ENCODE peak calls at places on chromosomes 12 and 14, in four cellular contexts. U is body of pancreas, S is spleen, L is tibial nerve. M is an unnamed sample.

GRCh38 chr12:77888611-77889010 is 57.9 kb downstream of the NAV3 start:
- DNase-seq in U (no peak), S (no peak), L (no peak), M (no peak)

GRCh38 chr12:62130400-62130799 is 129.8 kb upstream of the USP15 start:
- DNase-seq in U (no peak), S (no peak), L (no peak), M (no peak)

GRCh38 chr12:55931780-55932545 is 1.0 kb downstream of the DGKA start:
- DNase-seq in U (peak; percentile 56), S (peak; percentile 93), L (peak; percentile 36), M (no peak)

GRCh38 chr14:68147331-68147730 is 327.8 kb downstream of the RAD51B start:
- DNase-seq in U (no peak), S (no peak), L (no peak), M (no peak)

GRCh38 chr12:116466536-116466935 is 92.6 kb upstream of the MAP1LC3B2 start:
- DNase-seq in U (no peak), S (peak; percentile 16), L (no peak), M (no peak)

GRCh38 chr12:460301-461230 is 827 bp downstream of the B4GALNT3 start:
- DNase-seq in U (peak; percentile 36), S (peak; percentile 78), L (no peak), M (no peak)

GRCh38 chr12:123126294-123127144 is 24.4 kb downstream of the PITPNM2 start:
- DNase-seq in U (peak; percentile 60), S (no peak), L (peak; percentile 33), M (no peak)

GRCh38 chr12:131826064-131826928 is 1.9 kb upstream of the MMP17 start:
- DNase-seq in U (no peak), S (no peak), L (no peak), M (no peak)

GRCh38 chr12:68310370-68310769 is 21.8 kb downstream of the MDM1 start:
- DNase-seq in U (no peak), S (no peak), L (no peak), M (no peak)

GRCh38 chr14:22886500-22887259 is 3.7 kb downstream of the REM2 start:
- DNase-seq in U (peak; percentile 86), S (peak; percentile 94), L (peak; percentile 51), M (no peak)

GRCh38 chr14:34322940-34323418 is 139.1 kb downstream of the SPTSSA start:
- DNase-seq in U (peak; percentile 52), S (peak; percentile 87), L (no peak), M (no peak)

GRCh38 chr12:132446535-132447326 is 43.2 kb upstream of the FBRSL1 start:
- DNase-seq in U (no peak), S (no peak), L (no peak), M (no peak)

GRCh38 chr14:95516554-95517209 is at the start of gene SYNE3:
- DNase-seq in U (no peak), S (peak; percentile 94), L (peak; percentile 49), M (no peak)

GRCh38 chr12:76929499-76929898 is 50.7 kb upstream of the CSRP2 start:
- DNase-seq in U (no peak), S (no peak), L (no peak), M (no peak)

GRCh38 chr12:25384038-25384953 is 133.6 kb upstream of the KRAS start:
- DNase-seq in U (peak; percentile 5), S (no peak), L (no peak), M (no peak)

GRCh38 chr12:16681196-16681595 is 75.2 kb upstream of the LMO3 start:
- DNase-seq in U (no peak), S (no peak), L (no peak), M (no peak)

GRCh38 chr12:53952335-53952694 is 2.4 kb upstream of the HOXC12 start:
- DNase-seq in U (no peak), S (no peak), L (no peak), M (no peak)

GRCh38 chr12:122871851-122872785 is 23.8 kb downstream of the VPS37B start:
- DNase-seq in U (peak; percentile 82), S (peak; percentile 89), L (no peak), M (no peak)

GRCh38 chr12:89983622-89984021 is 275.0 kb upstream of the ATP2B1 start:
- DNase-seq in U (no peak), S (no peak), L (no peak), M (no peak)

GRCh38 chr12:89073027-89073398 is 279.3 kb downstream of the DUSP6 start:
- DNase-seq in U (peak; percentile 77), S (no peak), L (no peak), M (no peak)

GRCh38 chr12:68766646-68767045 is 20.7 kb downstream of the SLC35E3 start:
- DNase-seq in U (no peak), S (no peak), L (no peak), M (no peak)

GRCh38 chr12:46964496-46965098 is 114.8 kb upstream of the PCED1B start:
- DNase-seq in U (peak; percentile 8), S (no peak), L (no peak), M (no peak)

GRCh38 chr12:79691299-79692248 is 810 bp upstream of the PAWR start:
- DNase-seq in U (no peak), S (no peak), L (no peak), M (no peak)

GRCh38 chr12:43028826-43029225 is 439.3 kb upstream of the PRICKLE1 start:
- DNase-seq in U (no peak), S (no peak), L (no peak), M (no peak)

DNA sequence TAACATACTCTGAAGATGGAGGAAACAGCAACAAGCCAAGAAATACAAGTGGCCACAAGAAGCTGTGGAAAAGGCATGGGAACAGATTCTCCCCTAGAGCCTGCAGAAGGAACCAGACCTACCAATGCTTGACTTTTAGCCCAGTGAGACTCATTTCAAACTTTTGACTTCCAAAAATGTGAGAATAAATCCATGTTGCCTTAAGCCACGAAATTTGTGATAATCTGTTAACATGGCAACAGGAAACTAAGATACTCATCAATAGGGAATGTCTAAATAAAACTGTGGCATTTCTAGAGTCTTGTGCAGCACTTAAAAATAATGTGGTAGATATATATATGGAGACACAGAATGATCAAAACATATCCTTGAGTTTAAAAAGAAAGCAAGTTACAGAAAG is 12.1 kb downstream of the HECTD4 start:
- DNase-seq in U (no peak), S (no peak), L (no peak), M (no peak)
- TF ChIP-seq POLR2A in U (no peak), S (no peak), L (no peak), M (no peak)

GRCh38 chr12:44765796-44766195 is 110.3 kb downstream of the NELL2 start:
- DNase-seq in U (no peak), S (no peak), L (no peak), M (no peak)
- TF ChIP-seq POLR2A in U (no peak), S (no peak), L (no peak), M (no peak)

DNA sequence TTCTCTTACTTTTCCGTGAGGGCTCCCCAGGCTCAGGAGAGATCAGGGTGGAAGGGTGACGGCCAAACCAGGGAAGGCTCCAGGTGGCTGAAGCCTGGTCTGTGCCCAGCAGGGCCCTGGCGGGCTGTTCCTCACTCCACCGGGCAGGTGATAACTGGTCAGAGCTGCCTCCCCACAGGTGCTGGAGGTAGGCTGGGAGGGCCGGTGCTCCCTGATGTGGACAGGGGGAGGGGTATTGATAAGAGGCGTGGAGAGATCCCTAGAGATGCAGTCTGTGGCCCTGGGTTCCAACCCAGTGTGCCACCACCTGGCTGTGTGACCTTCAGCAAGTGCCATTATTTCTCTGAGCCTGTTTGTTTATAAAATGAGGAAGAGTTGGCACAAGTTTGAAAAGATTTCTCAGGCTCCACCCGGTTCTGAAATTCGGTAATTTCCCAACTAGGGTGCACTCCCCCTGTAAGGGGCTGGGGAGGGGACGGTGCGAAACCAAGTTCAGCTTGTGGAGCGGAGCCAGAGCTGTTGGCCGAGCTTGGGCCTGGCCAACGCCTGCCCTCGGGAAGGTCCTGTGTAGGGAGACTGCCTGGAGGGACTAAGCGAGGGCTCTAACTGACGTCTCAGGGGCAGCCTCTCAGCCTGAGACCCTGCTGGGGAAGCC is 999 bp upstream of the NR4A1 start:
- DNase-seq in U (peak; percentile 81), S (peak; percentile 79), L (no peak), M (no peak)
- TF ChIP-seq POLR2A in U (no peak), S (no peak), L (no peak), M (no peak)

GRCh38 chr12:121579190-121579791 is 1.5 kb downstream of the KDM2B start:
- DNase-seq in U (peak; percentile 32), S (peak; percentile 89), L (peak; percentile 18), M (no peak)
- TF ChIP-seq POLR2A in U (no peak), S (no peak), L (no peak), M (no peak)

DNA sequence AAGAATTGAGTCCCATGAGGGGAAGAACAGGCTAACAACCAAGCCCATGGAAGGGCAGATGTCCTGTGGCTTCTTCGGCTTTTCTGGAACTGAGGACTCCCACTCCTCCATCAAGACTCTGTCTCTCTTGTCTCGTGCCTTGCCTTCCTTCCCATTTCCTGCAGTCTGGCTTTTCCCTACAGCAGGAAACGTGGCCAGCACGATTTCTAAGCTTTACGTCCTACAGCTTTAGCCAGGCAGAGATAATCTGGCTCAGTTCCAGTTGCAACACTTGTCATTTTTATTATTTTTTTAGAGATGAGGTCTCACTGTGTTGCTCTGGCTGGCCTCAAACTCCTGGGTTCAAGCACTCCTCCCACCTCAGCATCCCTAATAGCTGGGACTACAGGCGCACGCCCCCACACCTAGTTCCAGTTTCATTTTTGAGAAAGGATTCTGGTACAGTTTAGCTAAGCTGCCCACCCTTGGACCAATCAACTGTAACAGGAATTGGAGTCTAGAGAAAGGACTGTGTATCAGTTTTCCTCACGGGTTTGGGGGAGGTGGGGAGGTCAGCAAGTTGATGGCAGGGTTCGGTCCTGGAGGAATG is 19.9 kb downstream of the CALM1 start:
- DNase-seq in U (no peak), S (no peak), L (no peak), M (no peak)
- TF ChIP-seq POLR2A in U (no peak), S (no peak), L (no peak), M (no peak)

GRCh38 chr14:104752338-104752734 is 611 bp upstream of the SIVA1 start:
- DNase-seq in U (no peak), S (no peak), L (no peak), M (no peak)
- TF ChIP-seq POLR2A in U (no peak), S (no peak), L (peak; percentile 28), M (no peak)

DNA sequence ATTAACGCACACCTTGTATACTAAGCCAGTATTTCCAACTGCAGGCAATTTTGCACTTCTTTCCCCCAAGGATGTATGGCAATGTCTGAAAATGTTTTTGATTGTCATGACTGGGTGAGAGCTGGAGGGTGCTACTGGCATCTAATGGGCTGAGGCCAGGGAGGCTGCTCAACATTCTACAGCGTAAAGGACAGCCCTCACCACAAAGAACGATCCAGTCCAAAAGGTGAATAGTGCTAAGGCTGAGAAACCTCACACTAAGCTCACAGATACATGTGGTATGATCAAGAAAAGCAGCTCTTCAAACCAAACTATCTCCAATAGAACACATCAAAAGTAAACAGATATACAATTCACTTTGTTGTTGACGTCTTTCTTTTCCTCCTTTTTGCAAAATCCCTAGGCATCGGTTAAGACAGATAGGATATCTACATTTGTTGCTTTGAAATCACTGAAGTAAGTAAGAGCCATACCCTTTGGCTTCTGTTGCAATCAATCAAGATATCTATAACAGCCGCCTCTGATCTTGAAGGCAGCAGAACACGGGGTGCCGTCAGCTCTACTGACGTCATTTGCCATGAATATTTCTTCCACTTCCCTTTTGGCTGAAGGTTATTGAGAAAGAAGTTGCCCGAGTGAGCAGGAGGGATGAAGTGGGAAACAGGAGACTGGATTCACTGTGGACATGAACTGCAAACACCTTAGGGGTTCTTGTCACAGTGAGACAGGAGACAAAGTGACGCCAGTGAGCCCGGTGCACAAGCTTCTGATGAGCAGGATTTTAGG is 218.3 kb downstream of the FOXN3 start:
- DNase-seq in U (peak; percentile 74), S (no peak), L (no peak), M (no peak)
- TF ChIP-seq POLR2A in U (no peak), S (no peak), L (no peak), M (no peak)

M was measured in esophagus muscularis mucosa.